ENCODE peak calls at places on chromosomes 7 and 10, in four cellular contexts. One of them, this sample, is unnamed.

GRCh38 chr7:116025098-116025809 is 5.3 kb downstream of the TFEC start:
- DNase-seq in pancreas: no peak
- DNase-seq in neural crest cell: no peak
- DNase-seq in fibroblast of lung: peak
- DNase-seq in this sample: peak

GRCh38 chr7:27608776-27609495 is 53.7 kb downstream of the HIBADH start:
- DNase-seq in pancreas: no peak
- DNase-seq in neural crest cell: no peak
- DNase-seq in fibroblast of lung: peak
- DNase-seq in this sample: no peak

GRCh38 chr10:118958984-118959916 is 70.3 kb upstream of the NANOS1 start:
- DNase-seq in pancreas: peak
- DNase-seq in neural crest cell: no peak
- DNase-seq in fibroblast of lung: peak
- DNase-seq in this sample: peak

GRCh38 chr7:33744293-33744692 is 161.0 kb upstream of the BMPER start:
- DNase-seq in pancreas: no peak
- DNase-seq in neural crest cell: no peak
- DNase-seq in fibroblast of lung: no peak
- DNase-seq in this sample: peak

GRCh38 chr10:49398000-49398861 is 2.3 kb upstream of the DRGX start:
- DNase-seq in pancreas: peak
- DNase-seq in neural crest cell: peak
- DNase-seq in fibroblast of lung: peak
- DNase-seq in this sample: peak

GRCh38 chr7:83791737-83792136 is 142.8 kb upstream of the SEMA3E start:
- DNase-seq in pancreas: no peak
- DNase-seq in neural crest cell: no peak
- DNase-seq in fibroblast of lung: no peak
- DNase-seq in this sample: no peak

GRCh38 chr7:1523208-1523607 is 7.3 kb upstream of the MAFK start:
- DNase-seq in pancreas: no peak
- DNase-seq in neural crest cell: no peak
- DNase-seq in fibroblast of lung: no peak
- DNase-seq in this sample: no peak

GRCh38 chr10:35043796-35044344 is 46.3 kb downstream of the CUL2 start:
- DNase-seq in pancreas: no peak
- DNase-seq in neural crest cell: no peak
- DNase-seq in fibroblast of lung: peak
- DNase-seq in this sample: no peak

GRCh38 chr10:80196270-80196949 is 8.9 kb downstream of the ANXA11 start:
- DNase-seq in pancreas: peak
- DNase-seq in neural crest cell: no peak
- DNase-seq in fibroblast of lung: peak
- DNase-seq in this sample: peak

GRCh38 chr10:26574783-26575182 is 122.7 kb upstream of the PDSS1 start:
- DNase-seq in pancreas: no peak
- DNase-seq in neural crest cell: no peak
- DNase-seq in fibroblast of lung: no peak
- DNase-seq in this sample: no peak

GRCh38 chr10:123135415-123136141 is at the start of gene HMX3:
- DNase-seq in pancreas: no peak
- DNase-seq in neural crest cell: no peak
- DNase-seq in fibroblast of lung: no peak
- DNase-seq in this sample: peak

GRCh38 chr10:11434323-11434722 is 177.1 kb downstream of the USP6NL start:
- DNase-seq in pancreas: no peak
- DNase-seq in neural crest cell: no peak
- DNase-seq in fibroblast of lung: no peak
- DNase-seq in this sample: peak

GRCh38 chr7:81008901-81009300 is 90.0 kb upstream of the SEMA3C start:
- DNase-seq in pancreas: no peak
- DNase-seq in neural crest cell: no peak
- DNase-seq in fibroblast of lung: no peak
- DNase-seq in this sample: no peak

GRCh38 chr10:4291995-4292394 is 507.0 kb upstream of the KLF6 start:
- DNase-seq in pancreas: no peak
- DNase-seq in neural crest cell: no peak
- DNase-seq in fibroblast of lung: no peak
- DNase-seq in this sample: no peak

GRCh38 chr10:94299417-94299816 is 63.3 kb downstream of the NOC3L start:
- DNase-seq in pancreas: no peak
- DNase-seq in neural crest cell: no peak
- DNase-seq in fibroblast of lung: peak
- DNase-seq in this sample: peak

GRCh38 chr7:155298834-155299538 is 1.3 kb downstream of the INSIG1 start:
- DNase-seq in pancreas: peak
- DNase-seq in neural crest cell: peak
- DNase-seq in fibroblast of lung: peak
- DNase-seq in this sample: peak

GRCh38 chr7:103398488-103398887 is 47.5 kb downstream of the SLC26A5 start:
- DNase-seq in pancreas: no peak
- DNase-seq in neural crest cell: no peak
- DNase-seq in fibroblast of lung: no peak
- DNase-seq in this sample: no peak

GRCh38 chr10:4807803-4808507 is 18.1 kb upstream of the AKR1E2 start:
- DNase-seq in pancreas: no peak
- DNase-seq in neural crest cell: no peak
- DNase-seq in fibroblast of lung: peak
- DNase-seq in this sample: peak

GRCh38 chr7:137717811-137718271 is 128.9 kb downstream of the DGKI start:
- DNase-seq in pancreas: no peak
- DNase-seq in neural crest cell: no peak
- DNase-seq in fibroblast of lung: peak
- DNase-seq in this sample: peak

GRCh38 chr7:156360835-156361234 is 279.7 kb upstream of the RNF32 start:
- DNase-seq in pancreas: no peak
- DNase-seq in neural crest cell: no peak
- DNase-seq in fibroblast of lung: no peak
- DNase-seq in this sample: no peak

GRCh38 chr10:61835069-61835908 is 66.2 kb upstream of the ARID5B start:
- DNase-seq in pancreas: peak
- DNase-seq in neural crest cell: no peak
- DNase-seq in fibroblast of lung: peak
- DNase-seq in this sample: peak

GRCh38 chr7:90412458-90413184 is 9.4 kb downstream of the CLDN12 start:
- DNase-seq in pancreas: peak
- DNase-seq in neural crest cell: no peak
- DNase-seq in fibroblast of lung: no peak
- DNase-seq in this sample: no peak

GRCh38 chr10:27360581-27361172 is 120.1 kb upstream of the ACBD5 start:
- DNase-seq in pancreas: peak
- DNase-seq in neural crest cell: peak
- DNase-seq in fibroblast of lung: peak
- DNase-seq in this sample: peak

GRCh38 chr10:2745666-2746065 is 321.7 kb upstream of the PFKP start:
- DNase-seq in pancreas: no peak
- DNase-seq in neural crest cell: no peak
- DNase-seq in fibroblast of lung: no peak
- DNase-seq in this sample: no peak

GRCh38 chr7:55427800-55428199 is 62.7 kb downstream of the LANCL2 start:
- DNase-seq in pancreas: no peak
- DNase-seq in neural crest cell: no peak
- DNase-seq in fibroblast of lung: no peak
- DNase-seq in this sample: no peak

GRCh38 chr10:33329178-33329577 is 5.3 kb downstream of the NRP1 start:
- DNase-seq in pancreas: no peak
- DNase-seq in neural crest cell: no peak
- DNase-seq in fibroblast of lung: no peak
- DNase-seq in this sample: no peak

GRCh38 chr7:130069978-130070899 is at the start of gene KLHDC10:
- DNase-seq in pancreas: peak
- DNase-seq in neural crest cell: peak
- DNase-seq in fibroblast of lung: peak
- DNase-seq in this sample: peak

GRCh38 chr7:151699147-151699546 is 177.8 kb downstream of the PRKAG2 start:
- DNase-seq in pancreas: no peak
- DNase-seq in neural crest cell: no peak
- DNase-seq in fibroblast of lung: peak
- DNase-seq in this sample: peak

GRCh38 chr10:76291175-76291574 is 859.8 kb downstream of the LRMDA start:
- DNase-seq in pancreas: no peak
- DNase-seq in neural crest cell: no peak
- DNase-seq in fibroblast of lung: peak
- DNase-seq in this sample: no peak

GRCh38 chr10:61262486-61263261 is 190.5 kb downstream of the TMEM26 start:
- DNase-seq in pancreas: no peak
- DNase-seq in neural crest cell: no peak
- DNase-seq in fibroblast of lung: peak
- DNase-seq in this sample: no peak

GRCh38 chr10:59865101-59865500 is 41.3 kb downstream of the CCDC6 start:
- DNase-seq in pancreas: peak
- DNase-seq in neural crest cell: no peak
- DNase-seq in fibroblast of lung: peak
- DNase-seq in this sample: peak

GRCh38 chr10:98331888-98332287 is 63.9 kb upstream of the LOXL4 start:
- DNase-seq in pancreas: no peak
- DNase-seq in neural crest cell: no peak
- DNase-seq in fibroblast of lung: no peak
- DNase-seq in this sample: no peak

GRCh38 chr7:47294569-47295222 is 287.2 kb downstream of the TNS3 start:
- DNase-seq in pancreas: no peak
- DNase-seq in neural crest cell: no peak
- DNase-seq in fibroblast of lung: no peak
- DNase-seq in this sample: no peak